ENCODE peak calls at places on chromosomes 1 and 21, in seven cellular contexts. H is stomach; B is HCEC 1CT; K is natural killer cell; D is NCI-H1694; S is AG10803; J is stimulated activated CD4-positive, alpha-beta T cell treated with anti-CD3 and anti-CD28 coated beads, TNF-alpha, amount 100 ng/mL, for 24 hours. X is an unnamed sample.
A peak's percentile ranks its signal among the peaks of the same experiment; 100 is the strongest.

GRCh38 chr1:11869650-11870207 is 11.0 kb upstream of the NPPB start:
- DNase-seq in H (no peak), B (no peak), K (no peak), D (no peak), S (no peak), J (no peak), X (no peak)

GRCh38 chr1:209416009-209416408 is 167.5 kb upstream of the CAMK1G start:
- DNase-seq in H (no peak), B (peak; percentile 51), K (no peak), D (peak; percentile 10), S (no peak), J (no peak), X (no peak)

GRCh38 chr1:45095450-45095849 is 83.4 kb downstream of the UROD start:
- DNase-seq in H (no peak), B (no peak), K (no peak), D (no peak), S (no peak), J (no peak), X (no peak)

GRCh38 chr1:228108742-228109072 is 392 bp downstream of the MRPL55 start:
- DNase-seq in H (no peak), B (no peak), K (no peak), D (no peak), S (no peak), J (no peak), X (no peak)

GRCh38 chr1:3727042-3727824 is 25.0 kb upstream of the CCDC27 start:
- DNase-seq in H (peak; percentile 30), B (no peak), K (no peak), D (no peak), S (no peak), J (no peak), X (no peak)

GRCh38 chr1:154547333-154547732 is 11.1 kb downstream of the UBE2Q1 start:
- DNase-seq in H (peak; percentile 30), B (no peak), K (no peak), D (no peak), S (no peak), J (no peak), X (no peak)

GRCh38 chr1:190479537-190479936 is 1.9 kb upstream of the BRINP3 start:
- DNase-seq in H (no peak), B (no peak), K (no peak), D (peak; percentile 7), S (no peak), J (no peak), X (no peak)

GRCh38 chr1:7334475-7335035 is 436.5 kb upstream of the VAMP3 start:
- DNase-seq in H (no peak), B (no peak), K (no peak), D (peak; percentile 80), S (peak; percentile 47), J (no peak), X (no peak)

GRCh38 chr1:66606359-66607142 is 72.6 kb downstream of the SGIP1 start:
- DNase-seq in H (no peak), B (no peak), K (no peak), D (peak; percentile 8), S (no peak), J (no peak), X (no peak)

GRCh38 chr1:145729196-145729595 is 9.9 kb downstream of the CD160 start:
- DNase-seq in H (no peak), B (no peak), K (no peak), D (no peak), S (peak; percentile 26), J (no peak), X (no peak)

GRCh38 chr1:210464519-210465039 is 135.9 kb downstream of the HHAT start:
- DNase-seq in H (peak; percentile 66), B (no peak), K (no peak), D (no peak), S (no peak), J (no peak), X (peak; percentile 55)

GRCh38 chr1:47582891-47583608 is 145.2 kb downstream of the FOXD2 start:
- DNase-seq in H (no peak), B (no peak), K (no peak), D (no peak), S (no peak), J (no peak), X (no peak)

GRCh38 chr1:43065191-43065590 is 106.5 kb upstream of the SLC2A1 start:
- DNase-seq in H (no peak), B (no peak), K (no peak), D (no peak), S (no peak), J (no peak), X (no peak)

GRCh38 chr1:96660051-96660450 is 61.5 kb upstream of the PTBP2 start:
- DNase-seq in H (no peak), B (no peak), K (no peak), D (no peak), S (no peak), J (no peak), X (no peak)

GRCh38 chr21:45385549-45386050 is 19.4 kb upstream of the COL18A1 start:
- DNase-seq in H (no peak), B (no peak), K (no peak), D (no peak), S (peak; percentile 24), J (no peak), X (no peak)

GRCh38 chr1:152752225-152752624 is 5.6 kb upstream of the KPRP start:
- DNase-seq in H (no peak), B (peak; percentile 98), K (no peak), D (no peak), S (peak; percentile 88), J (no peak), X (no peak)

GRCh38 chr1:202671388-202671787 is 38.9 kb downstream of the SYT2 start:
- DNase-seq in H (peak; percentile 80), B (no peak), K (no peak), D (no peak), S (no peak), J (no peak), X (no peak)

GRCh38 chr1:246727594-246727993 is 3.4 kb downstream of the SCCPDH start:
- DNase-seq in H (no peak), B (no peak), K (no peak), D (no peak), S (no peak), J (no peak), X (no peak)

GRCh38 chr1:204989266-204990058 is 53.5 kb upstream of the CNTN2 start:
- DNase-seq in H (peak; percentile 67), B (peak; percentile 54), K (peak; percentile 35), D (peak; percentile 92), S (peak; percentile 68), J (no peak), X (peak; percentile 75)

GRCh38 chr1:223243441-223244050 is 100.5 kb upstream of the TLR5 start:
- DNase-seq in H (no peak), B (no peak), K (no peak), D (no peak), S (no peak), J (no peak), X (no peak)

GRCh38 chr1:45755697-45756096 is 5.2 kb upstream of the IPP start:
- DNase-seq in H (no peak), B (no peak), K (no peak), D (no peak), S (no peak), J (no peak), X (no peak)

GRCh38 chr1:221794079-221794670 is 52.3 kb upstream of the DUSP10 start:
- DNase-seq in H (no peak), B (no peak), K (no peak), D (peak; percentile 7), S (peak; percentile 49), J (no peak), X (no peak)

GRCh38 chr1:6145351-6145750 is 34.8 kb downstream of the CHD5 start:
- DNase-seq in H (no peak), B (no peak), K (no peak), D (no peak), S (no peak), J (no peak), X (no peak)

GRCh38 chr1:86887479-86888162 is 26.3 kb downstream of the SELENOF start:
- DNase-seq in H (no peak), B (no peak), K (no peak), D (no peak), S (no peak), J (no peak), X (no peak)

GRCh38 chr1:76313304-76313703 is 238.8 kb downstream of the ST6GALNAC3 start:
- DNase-seq in H (no peak), B (no peak), K (no peak), D (no peak), S (no peak), J (no peak), X (no peak)

GRCh38 chr1:248834343-248834940 is 3.6 kb upstream of the ZNF672 start:
- DNase-seq in H (no peak), B (no peak), K (no peak), D (no peak), S (no peak), J (no peak), X (no peak)

GRCh38 chr1:94286864-94287437 is 49.6 kb upstream of the ARHGAP29 start:
- DNase-seq in H (peak; percentile 33), B (no peak), K (no peak), D (no peak), S (no peak), J (no peak), X (no peak)